ENCODE peak calls at places on chromosome 1, in ten cellular contexts. A, H, J, G, S, X, D, L, U and M are unnamed samples.

GRCh38 chr1:235207202-235207565 is 46.1 kb upstream of the RBM34 start:
- DNase-seq in S (no peak), U (no peak), X (no peak), H (no peak), J (no peak), G (no peak), A (no peak), D (no peak), L (no peak), M (no peak)

GRCh38 chr1:79497193-79497773 is 490.8 kb upstream of the ADGRL4 start:
- DNase-seq in A (peak; percentile 20), U (no peak), L (peak; percentile 79), D (no peak), X (no peak), J (peak; percentile 64), G (no peak), H (peak; percentile 68), S (no peak), M (no peak)

GRCh38 chr1:243974451-243975292 is 76.4 kb upstream of the ZBTB18 start:
- DNase-seq in H (peak; percentile 51), S (no peak), X (no peak), U (no peak), J (peak; percentile 59), G (no peak), D (peak; percentile 97), L (no peak), A (no peak), M (no peak)

GRCh38 chr1:113542221-113542701 is 151.9 kb downstream of the MAGI3 start:
- DNase-seq in L (no peak), D (peak; percentile 64), U (no peak), X (no peak), G (no peak), A (peak; percentile 24), J (peak; percentile 75), S (no peak), H (peak; percentile 91), M (no peak)

GRCh38 chr1:243213045-243213787 is 41.9 kb downstream of the CEP170 start:
- DNase-seq in D (no peak), S (no peak), U (no peak), A (peak; percentile 10), J (peak; percentile 81), L (no peak), X (no peak), H (peak; percentile 70), G (no peak), M (no peak)

GRCh38 chr1:99264201-99265021 is at the start of gene PLPPR4:
- DNase-seq in X (no peak), A (peak; percentile 2), S (peak; percentile 55), U (peak; percentile 31), L (no peak), H (peak; percentile 72), D (peak; percentile 84), G (no peak), J (peak; percentile 4), M (peak; percentile 31)

GRCh38 chr1:109877320-109877771 is 33.3 kb upstream of the CSF1 start:
- DNase-seq in G (peak; percentile 89), A (peak; percentile 86), L (no peak), U (peak; percentile 58), S (peak; percentile 68), X (no peak), D (no peak), J (peak; percentile 95), H (peak; percentile 96), M (peak; percentile 70)

GRCh38 chr1:47940321-47940720 is 56.9 kb downstream of the TRABD2B start:
- DNase-seq in D (no peak), J (no peak), S (no peak), A (no peak), G (no peak), H (peak; percentile 55), X (no peak), L (no peak), U (no peak), M (no peak)

GRCh38 chr1:1218524-1219200 is 4.7 kb upstream of the TNFRSF4 start:
- DNase-seq in A (no peak), U (no peak), J (no peak), L (no peak), X (no peak), D (no peak), S (no peak), H (no peak), G (no peak), M (no peak)

GRCh38 chr1:177306981-177307380 is 136.2 kb downstream of the BRINP2 start:
- DNase-seq in J (no peak), H (peak; percentile 54), L (no peak), G (no peak), A (no peak), S (no peak), U (no peak), X (no peak), D (no peak), M (no peak)

GRCh38 chr1:37795340-37796110 is 1.9 kb downstream of the MANEAL start:
- DNase-seq in X (no peak), G (no peak), L (no peak), D (peak; percentile 21), H (peak; percentile 71), S (peak; percentile 61), A (no peak), J (peak; percentile 58), U (no peak), M (peak; percentile 53)

GRCh38 chr1:12618661-12619395 is 818 bp upstream of the DHRS3 start:
- DNase-seq in A (peak; percentile 92), H (peak; percentile 85), U (no peak), D (no peak), J (peak; percentile 74), L (no peak), X (no peak), S (peak; percentile 74), G (no peak), M (peak; percentile 73)

GRCh38 chr1:174021611-174022079 is 512 bp downstream of the RC3H1 start:
- DNase-seq in A (peak; percentile 59), S (no peak), J (peak; percentile 52), G (no peak), U (peak; percentile 29), L (peak; percentile 62), D (peak; percentile 56), X (no peak), H (peak; percentile 64), M (peak; percentile 34)

GRCh38 chr1:66767590-66767989 is 15.3 kb downstream of the DYNLT5 start:
- DNase-seq in J (no peak), G (no peak), X (no peak), H (no peak), D (no peak), L (no peak), A (no peak), U (no peak), S (no peak), M (no peak)

GRCh38 chr1:89535537-89535936 is 10.9 kb downstream of the LRRC8B start:
- DNase-seq in D (no peak), H (no peak), X (no peak), L (no peak), A (no peak), G (no peak), S (no peak), J (no peak), U (no peak), M (no peak)

GRCh38 chr1:231028676-231029075 is 11.4 kb downstream of the FAM89A start:
- DNase-seq in G (no peak), A (no peak), X (no peak), J (no peak), S (no peak), L (no peak), D (no peak), H (no peak), U (no peak), M (no peak)

GRCh38 chr1:190453550-190453949 is 24.1 kb downstream of the BRINP3 start:
- DNase-seq in G (no peak), D (no peak), H (peak; percentile 11), J (peak; percentile 26), S (no peak), U (no peak), X (no peak), L (peak; percentile 8), A (peak; percentile 29), M (no peak)
- TF ChIP-seq CTCF in G (no peak), D (no peak), H (no peak), J (peak; percentile 17), S (no peak), U (no peak), X (no peak), L (peak; percentile 62), A (peak; percentile 30), M (no peak)

DNA sequence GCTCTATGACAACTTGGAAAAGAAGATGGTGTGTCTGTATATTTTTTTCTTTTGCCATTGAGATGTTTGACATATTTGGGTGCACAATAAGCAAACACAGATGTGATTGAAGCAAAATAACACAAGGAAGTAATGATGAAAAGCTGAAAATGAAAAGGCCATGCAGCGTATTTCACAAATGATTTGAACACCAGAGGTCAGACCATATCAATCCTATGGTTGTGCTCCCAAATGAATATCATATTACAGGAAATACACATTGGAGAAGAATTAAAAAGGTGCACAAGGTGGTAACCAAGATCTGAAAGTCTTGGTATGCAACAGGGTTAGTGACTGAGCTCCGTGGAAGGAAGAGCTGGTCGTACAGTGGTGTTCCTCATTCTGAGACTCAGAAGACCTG is 463.4 kb downstream of the LMO4 start:
- DNase-seq in A (peak; percentile 7), S (no peak), J (no peak), H (peak; percentile 10), G (no peak), D (no peak), L (no peak), U (no peak), X (no peak), M (no peak)
- TF ChIP-seq CTCF in A (no peak), S (no peak), J (no peak), H (no peak), G (no peak), D (no peak), L (no peak), U (no peak), X (no peak), M (no peak)

DNA sequence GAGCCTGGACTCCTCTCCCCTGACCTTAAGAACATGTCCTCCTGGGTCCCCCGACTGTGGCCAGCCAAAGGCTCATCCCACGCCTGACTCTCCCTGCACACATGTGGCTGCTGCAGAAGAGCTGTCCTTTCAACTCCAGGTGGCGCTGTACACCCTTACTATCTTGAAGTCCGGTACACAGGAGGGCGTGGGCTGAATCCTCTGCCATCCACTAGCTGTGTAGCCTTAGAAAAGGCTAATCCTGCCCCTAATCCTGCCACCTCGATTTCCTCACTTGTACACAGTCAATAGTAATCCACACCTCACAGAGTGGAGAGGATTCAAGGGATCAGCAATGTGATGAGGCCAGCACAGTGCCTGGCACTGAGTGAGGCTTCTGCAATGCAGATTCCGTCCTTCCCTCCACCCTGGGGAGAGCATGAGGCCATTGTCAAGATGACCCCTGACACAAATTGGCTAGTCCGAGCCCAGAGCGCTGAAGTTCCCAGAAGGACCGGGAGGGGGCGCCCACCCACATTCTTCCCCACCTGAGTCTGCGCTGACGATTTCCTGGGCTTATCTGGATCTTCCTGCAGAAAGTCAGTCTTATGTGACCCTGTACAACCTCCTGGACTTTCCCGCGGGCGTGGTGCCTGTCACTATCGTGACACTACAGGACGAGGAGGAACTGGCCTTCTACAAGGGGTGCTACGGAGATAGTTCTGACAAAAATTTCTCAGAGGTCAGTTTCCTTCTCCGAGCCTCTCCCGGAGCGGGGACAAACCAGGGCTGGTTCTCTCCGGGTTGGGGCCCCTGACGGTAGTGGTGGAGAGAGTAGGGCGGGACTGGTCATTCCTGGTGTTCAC is 47.1 kb upstream of the DMBX1 start:
- DNase-seq in L (peak; percentile 70), A (peak; percentile 87), X (peak; percentile 60), G (peak; percentile 25), U (peak; percentile 73), J (peak; percentile 82), H (peak; percentile 82), S (peak; percentile 73), D (peak; percentile 71), M (peak; percentile 76)
- TF ChIP-seq CTCF in L (peak; percentile 89), A (peak; percentile 65), X (peak; percentile 52), G (peak; percentile 67), U (peak; percentile 90), J (peak; percentile 82), H (peak; percentile 85), S (peak; percentile 93), D (peak; percentile 50), M (peak; percentile 57)

GRCh38 chr1:199545780-199546179 is 481.7 kb upstream of the NR5A2 start:
- DNase-seq in H (peak; percentile 19), X (no peak), G (peak; percentile 12), L (peak; percentile 24), U (no peak), S (no peak), J (peak; percentile 11), A (peak; percentile 64), D (peak; percentile 48), M (no peak)
- TF ChIP-seq CTCF in H (peak; percentile 4), X (no peak), G (peak; percentile 59), L (peak; percentile 68), U (no peak), S (no peak), J (peak; percentile 34), A (peak; percentile 22), D (peak; percentile 73), M (no peak)